ENCODE peak calls at places on chromosomes 13 and 19, in six cellular contexts. M, C, A, W, G and V are unnamed samples.

GRCh38 chr13:85825454-85825853 is 26.2 kb upstream of the SLITRK6 start:
- DNase-seq in M (no peak), C (no peak), A (no peak), W (no peak), G (no peak), V (no peak)

GRCh38 chr19:11138659-11139526 is 16.7 kb downstream of the SPC24 start:
- DNase-seq in M (peak; percentile 61), C (peak; percentile 25), A (no peak), W (peak; percentile 54), G (no peak), V (no peak)

GRCh38 chr13:45482571-45483173 is 17.9 kb downstream of the COG3 start:
- DNase-seq in M (no peak), C (no peak), A (no peak), W (no peak), G (no peak), V (no peak)

GRCh38 chr19:48393559-48394330 is at the start of gene GRIN2D:
- DNase-seq in M (peak; percentile 78), C (peak; percentile 47), A (no peak), W (no peak), G (no peak), V (no peak)

GRCh38 chr19:11094520-11094894 is 5.2 kb downstream of the LDLR start:
- DNase-seq in M (no peak), C (no peak), A (no peak), W (no peak), G (no peak), V (no peak)

GRCh38 chr13:30615851-30616311 is 1.8 kb upstream of the USPL1 start:
- DNase-seq in M (peak; percentile 26), C (peak; percentile 12), A (no peak), W (peak; percentile 8), G (no peak), V (no peak)

GRCh38 chr19:35000647-35001501 is 751 bp downstream of the GRAMD1A start:
- DNase-seq in M (peak; percentile 53), C (peak; percentile 82), A (peak; percentile 34), W (peak; percentile 59), G (no peak), V (peak; percentile 60)

GRCh38 chr19:48400018-48400742 is 6.7 kb downstream of the GRIN2D start:
- DNase-seq in M (peak; percentile 65), C (peak; percentile 73), A (peak; percentile 77), W (peak; percentile 50), G (no peak), V (no peak)

GRCh38 chr13:21556051-21556450 is 47.9 kb downstream of the MICU2 start:
- DNase-seq in M (no peak), C (no peak), A (no peak), W (no peak), G (no peak), V (no peak)

GRCh38 chr19:44800461-44800860 is 8.4 kb upstream of the BCAM start:
- DNase-seq in M (peak; percentile 89), C (peak; percentile 92), A (peak; percentile 91), W (peak; percentile 86), G (peak; percentile 34), V (peak; percentile 91)

GRCh38 chr13:110317093-110317492 is 10.0 kb downstream of the COL4A2 start:
- DNase-seq in M (no peak), C (no peak), A (no peak), W (no peak), G (no peak), V (no peak)

GRCh38 chr19:10508707-10509106 is 5.6 kb upstream of the KEAP1 start:
- DNase-seq in M (no peak), C (no peak), A (no peak), W (no peak), G (no peak), V (no peak)

GRCh38 chr13:25659091-25659502 is 287.3 kb downstream of the ATP8A2 start:
- DNase-seq in M (no peak), C (no peak), A (no peak), W (no peak), G (no peak), V (no peak)

GRCh38 chr19:56725829-56726424 is 54.4 kb upstream of the ZNF835 start:
- DNase-seq in M (peak; percentile 23), C (no peak), A (no peak), W (no peak), G (no peak), V (no peak)

GRCh38 chr13:32581177-32581786 is 5.0 kb upstream of the PDS5B start:
- DNase-seq in M (no peak), C (no peak), A (no peak), W (peak; percentile 14), G (no peak), V (no peak)

GRCh38 chr13:91346848-91347211 is 657 bp upstream of the MIR17HG start:
- DNase-seq in M (peak; percentile 21), C (peak; percentile 71), A (no peak), W (no peak), G (peak; percentile 25), V (peak; percentile 15)

GRCh38 chr13:105341758-105342157 is 1193.7 kb downstream of the EFNB2 start:
- DNase-seq in M (peak; percentile 4), C (no peak), A (no peak), W (no peak), G (no peak), V (no peak)

GRCh38 chr13:34025746-34026145 is 207.8 kb downstream of the RFC3 start:
- DNase-seq in M (no peak), C (no peak), A (no peak), W (no peak), G (no peak), V (no peak)

GRCh38 chr13:33015275-33015674 is 948 bp upstream of the KL start:
- DNase-seq in M (no peak), C (no peak), A (no peak), W (no peak), G (no peak), V (no peak)

GRCh38 chr19:18865973-18866799 is 29.8 kb downstream of the CERS1 start:
- DNase-seq in M (peak; percentile 98), C (peak; percentile 90), A (no peak), W (peak; percentile 35), G (no peak), V (no peak)

GRCh38 chr13:49782784-49783183 is 9.7 kb downstream of the KPNA3 start:
- DNase-seq in M (no peak), C (no peak), A (no peak), W (no peak), G (no peak), V (no peak)

GRCh38 chr19:46732966-46733692 is 12.7 kb upstream of the FKRP start:
- DNase-seq in M (no peak), C (no peak), A (no peak), W (no peak), G (no peak), V (no peak)

GRCh38 chr19:17855333-17856152 is 4.2 kb upstream of the RPL18A start:
- DNase-seq in M (peak; percentile 84), C (peak; percentile 80), A (no peak), W (peak; percentile 57), G (peak; percentile 37), V (peak; percentile 77)

GRCh38 chr19:55642153-55643002 is 1.1 kb upstream of the ZNF581 start:
- DNase-seq in M (peak; percentile 47), C (peak; percentile 28), A (no peak), W (no peak), G (no peak), V (no peak)

GRCh38 chr13:67147257-67148218 is 82.6 kb downstream of the PCDH9 start:
- DNase-seq in M (no peak), C (no peak), A (no peak), W (no peak), G (no peak), V (no peak)

GRCh38 chr13:101454767-101455166 is 2.3 kb downstream of the ITGBL1 start:
- DNase-seq in M (no peak), C (no peak), A (no peak), W (no peak), G (no peak), V (no peak)

GRCh38 chr19:33460221-33460908 is 61.2 kb downstream of the PEPD start:
- DNase-seq in M (no peak), C (no peak), A (no peak), W (no peak), G (no peak), V (no peak)

GRCh38 chr19:1438035-1438932 is at the start of gene RPS15:
- DNase-seq in M (peak; percentile 96), C (peak; percentile 81), A (peak; percentile 90), W (peak; percentile 91), G (peak; percentile 84), V (peak; percentile 93)
- TF ChIP-seq CTCF in M (peak; percentile 86), C (peak; percentile 97), A (peak; percentile 97), W (peak; percentile 99), G (peak; percentile 99), V (peak; percentile 95)

GRCh38 chr19:8832132-8833021 is at the start of the genes MBD3L1 and ZNF558:
- DNase-seq in M (peak; percentile 97), C (peak; percentile 99), A (peak; percentile 86), W (peak; percentile 80), G (peak; percentile 40), V (peak; percentile 100)
- TF ChIP-seq GABPA in M (peak; percentile 90), C (peak; percentile 99), A (peak; percentile 89), W (peak; percentile 95), G (peak; percentile 79), V (peak; percentile 94)

DNA sequence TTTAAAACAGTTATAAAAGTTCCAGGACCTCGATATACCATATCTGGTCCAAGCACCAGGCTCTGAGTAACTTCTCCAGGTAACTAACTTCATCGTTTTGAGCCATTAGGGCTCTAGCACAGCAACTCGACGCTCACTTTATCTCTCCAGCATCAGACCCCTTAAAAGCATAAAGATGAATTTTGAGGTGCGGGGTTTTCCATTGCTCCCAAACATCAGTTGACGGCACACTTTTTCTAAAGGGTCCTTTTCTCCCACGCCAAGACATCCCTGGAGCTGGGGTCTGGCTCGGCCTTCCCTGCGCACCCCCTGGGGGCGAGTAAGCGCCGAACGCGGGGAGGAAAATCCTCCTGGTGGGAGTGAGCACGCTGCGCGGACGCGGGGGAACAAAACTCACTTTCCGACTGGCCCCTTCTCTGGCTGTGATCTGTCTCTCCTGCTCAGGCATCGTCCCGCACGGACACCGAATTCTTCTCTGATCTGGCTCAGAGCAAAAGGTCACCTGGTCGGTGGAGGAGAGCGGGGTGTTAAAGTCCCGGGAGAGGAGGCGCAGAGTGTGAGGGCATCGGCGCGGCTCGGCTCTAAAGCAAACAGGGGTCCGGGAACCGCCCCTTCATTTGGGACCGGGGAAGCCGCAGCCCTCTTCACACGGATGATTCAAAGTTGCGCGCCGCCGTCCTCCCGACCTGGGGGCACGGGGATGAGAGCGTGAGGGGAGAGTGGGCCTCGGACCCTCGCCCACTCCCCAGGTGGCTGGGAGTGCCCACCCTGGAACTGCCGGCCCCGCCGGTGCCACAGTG is at the start of gene ATP7B:
- DNase-seq in M (peak; percentile 57), C (peak; percentile 29), A (no peak), W (peak; percentile 49), G (no peak), V (no peak)
- TF ChIP-seq CTCF in M (peak; percentile 27), C (no peak), A (no peak), W (peak; percentile 38), G (no peak), V (no peak)

GRCh38 chr13:99657848-99658265 is 156.6 kb downstream of the TM9SF2 start:
- DNase-seq in M (peak; percentile 28), C (no peak), A (no peak), W (no peak), G (no peak), V (no peak)

GRCh38 chr13:99655351-99656091 is 154.2 kb downstream of the TM9SF2 start:
- DNase-seq in M (no peak), C (no peak), A (no peak), W (peak; percentile 72), G (no peak), V (no peak)

GRCh38 chr13:99656092-99656745 is 154.9 kb downstream of the TM9SF2 start:
- DNase-seq in M (peak; percentile 79), C (peak; percentile 65), A (peak; percentile 46), W (peak; percentile 57), G (peak; percentile 40), V (peak; percentile 70)

GRCh38 chr13:99658266-99658991 is 157.2 kb downstream of the TM9SF2 start:
- DNase-seq in M (peak; percentile 59), C (no peak), A (no peak), W (no peak), G (no peak), V (no peak)

GRCh38 chr13:99656843-99657506 is 155.7 kb downstream of the TM9SF2 start:
- DNase-seq in M (no peak), C (no peak), A (no peak), W (no peak), G (no peak), V (no peak)
- TF ChIP-seq GABPA in M (no peak), C (no peak), A (no peak), W (no peak), G (no peak), V (no peak)